ENCODE peak calls at places on chromosomes 3 and 15, in eight cellular contexts. G is kidney; Q is mammary epithelial cell; F is CD4-positive, alpha-beta T cell; Z is uterus; U is left lung; I is Karpas-422; P is pancreas. V is an unnamed sample.

GRCh38 chr3:141454906-141455602 is 31.8 kb upstream of the RASA2 start:
- DNase-seq in G (no peak), Q (peak), F (no peak), Z (no peak), U (no peak), I (peak), P (no peak), V (no peak)

GRCh38 chr3:18716101-18716500 is 291.0 kb upstream of the SATB1 start:
- DNase-seq in G (no peak), Q (no peak), F (no peak), Z (no peak), U (no peak), I (no peak), P (no peak), V (no peak)

GRCh38 chr3:117547956-117548550 is 838.5 kb downstream of the TUSC7 start:
- DNase-seq in G (no peak), Q (no peak), F (no peak), Z (no peak), U (no peak), I (no peak), P (no peak), V (no peak)

GRCh38 chr15:74302821-74303359 is 64.6 kb downstream of the CYP11A1 start:
- DNase-seq in G (no peak), Q (peak), F (peak), Z (no peak), U (no peak), I (peak), P (no peak), V (no peak)

GRCh38 chr15:40421246-40422157 is 15.9 kb downstream of the IVD start:
- DNase-seq in G (peak), Q (peak), F (peak), Z (peak), U (peak), I (peak), P (peak), V (peak)

GRCh38 chr3:150412599-150413069 is 4.5 kb downstream of the TSC22D2 start:
- DNase-seq in G (no peak), Q (peak), F (no peak), Z (no peak), U (no peak), I (peak), P (no peak), V (no peak)

GRCh38 chr3:11459147-11459837 is 184.4 kb downstream of the VGLL4 start:
- DNase-seq in G (no peak), Q (no peak), F (no peak), Z (no peak), U (no peak), I (no peak), P (no peak), V (no peak)

GRCh38 chr15:51780636-51781035 is 29.2 kb downstream of the TMOD2 start:
- DNase-seq in G (no peak), Q (peak), F (no peak), Z (no peak), U (no peak), I (no peak), P (no peak), V (no peak)

GRCh38 chr3:11521167-11521566 is 122.5 kb downstream of the VGLL4 start:
- DNase-seq in G (no peak), Q (no peak), F (no peak), Z (no peak), U (no peak), I (no peak), P (no peak), V (no peak)

GRCh38 chr15:68352401-68353062 is 75.0 kb downstream of the FEM1B start:
- DNase-seq in G (no peak), Q (peak), F (no peak), Z (peak), U (peak), I (no peak), P (no peak), V (no peak)

GRCh38 chr15:52651868-52652267 is 27.3 kb downstream of the ATOSA start:
- DNase-seq in G (peak), Q (peak), F (peak), Z (peak), U (peak), I (peak), P (peak), V (peak)

GRCh38 chr15:99476413-99477222 is 89.2 kb upstream of the MEF2A start:
- DNase-seq in G (peak), Q (peak), F (peak), Z (peak), U (peak), I (no peak), P (peak), V (peak)

GRCh38 chr3:123602325-123602724 is 17.5 kb upstream of the HACD2 start:
- DNase-seq in G (no peak), Q (peak), F (no peak), Z (no peak), U (no peak), I (no peak), P (no peak), V (no peak)

GRCh38 chr3:198070871-198071270 is 110.9 kb downstream of the LMLN start:
- DNase-seq in G (no peak), Q (no peak), F (no peak), Z (no peak), U (no peak), I (no peak), P (no peak), V (no peak)

GRCh38 chr15:92809880-92810361 is 90.2 kb upstream of the CHD2 start:
- DNase-seq in G (no peak), Q (peak), F (peak), Z (peak), U (peak), I (peak), P (peak), V (peak)

GRCh38 chr3:7562892-7563291 is 702.0 kb downstream of the GRM7 start:
- DNase-seq in G (no peak), Q (peak), F (no peak), Z (no peak), U (no peak), I (no peak), P (no peak), V (no peak)

GRCh38 chr3:45978348-45978747 is 17.3 kb downstream of the FYCO1 start:
- DNase-seq in G (no peak), Q (peak), F (peak), Z (peak), U (peak), I (no peak), P (peak), V (no peak)

GRCh38 chr3:47280519-47280918 is 2.1 kb downstream of the KIF9 start:
- DNase-seq in G (no peak), Q (no peak), F (no peak), Z (no peak), U (no peak), I (no peak), P (no peak), V (no peak)

GRCh38 chr3:73243740-73244139 is 182.3 kb downstream of the EBLN2 start:
- DNase-seq in G (no peak), Q (peak), F (no peak), Z (no peak), U (no peak), I (no peak), P (no peak), V (no peak)

GRCh38 chr15:94028809-94029208 is 202.6 kb upstream of the MCTP2 start:
- DNase-seq in G (no peak), Q (no peak), F (no peak), Z (no peak), U (no peak), I (no peak), P (no peak), V (no peak)

GRCh38 chr3:116777181-116777840 is 67.7 kb downstream of the TUSC7 start:
- DNase-seq in G (no peak), Q (peak), F (no peak), Z (no peak), U (no peak), I (no peak), P (no peak), V (no peak)

GRCh38 chr3:113626513-113627371 is 69.7 kb downstream of the USF3 start:
- DNase-seq in G (no peak), Q (peak), F (no peak), Z (peak), U (peak), I (peak), P (peak), V (peak)

GRCh38 chr3:30694668-30695067 is 88.3 kb downstream of the TGFBR2 start:
- DNase-seq in G (no peak), Q (no peak), F (no peak), Z (no peak), U (no peak), I (no peak), P (no peak), V (no peak)

GRCh38 chr3:30695302-30696061 is 89.1 kb downstream of the TGFBR2 start:
- DNase-seq in G (no peak), Q (no peak), F (no peak), Z (no peak), U (no peak), I (no peak), P (no peak), V (no peak)

GRCh38 chr3:30696901-30697300 is 90.5 kb downstream of the TGFBR2 start:
- DNase-seq in G (no peak), Q (no peak), F (no peak), Z (no peak), U (no peak), I (no peak), P (no peak), V (no peak)

GRCh38 chr3:30698549-30698948 is 92.1 kb downstream of the TGFBR2 start:
- DNase-seq in G (no peak), Q (no peak), F (no peak), Z (no peak), U (no peak), I (no peak), P (no peak), V (no peak)

DNA sequence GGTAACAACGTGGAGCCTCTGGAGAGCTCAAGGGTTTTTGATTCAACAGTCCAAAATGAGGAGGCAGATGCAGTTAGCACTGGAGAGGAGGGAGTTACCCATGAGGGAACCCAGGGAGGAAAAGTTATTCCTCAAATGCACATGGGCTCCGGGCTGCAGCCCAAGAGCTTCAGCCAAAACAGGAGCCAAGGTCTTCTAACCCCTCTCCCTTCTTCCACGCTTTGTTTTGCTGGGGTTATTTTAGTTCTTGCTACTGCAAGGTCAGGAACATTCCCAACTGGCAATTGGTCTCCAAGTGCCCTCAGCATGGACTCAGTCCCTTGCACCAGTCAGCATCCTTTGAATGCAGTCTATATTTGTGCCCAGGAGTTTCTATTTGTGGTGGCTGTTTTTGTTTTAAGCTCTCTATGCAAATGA is 90.0 kb downstream of the TGFBR2 start:
- DNase-seq in G (no peak), Q (no peak), F (no peak), Z (no peak), U (no peak), I (no peak), P (no peak), V (no peak)
- H3K27ac ChIP-seq in G (no peak), Q (no peak), F (no peak), Z (no peak), U (no peak), I (no peak), P (no peak), V (no peak)

DNA sequence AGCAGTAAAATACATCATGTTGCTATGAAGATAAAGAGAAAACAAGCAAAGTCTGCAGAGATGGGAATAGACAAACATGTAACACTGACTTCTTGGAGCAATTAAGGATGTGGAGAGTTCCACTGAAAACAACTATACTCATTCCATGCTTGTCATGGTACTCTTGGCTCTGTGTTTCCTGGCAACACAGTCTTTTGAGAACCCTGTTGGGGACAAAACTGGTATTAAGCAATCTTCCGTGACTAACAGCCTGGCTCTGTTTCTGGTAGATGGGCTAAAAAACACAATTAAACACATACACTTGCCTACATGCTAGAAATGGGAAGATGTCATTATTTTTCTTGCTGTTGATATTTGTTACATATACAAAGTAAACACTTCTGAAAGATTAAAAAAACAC is 1212.4 kb upstream of the GBE1 start:
- DNase-seq in G (no peak), Q (no peak), F (no peak), Z (no peak), U (no peak), I (no peak), P (no peak), V (no peak)
- H3K27ac ChIP-seq in G (no peak), Q (no peak), F (no peak), Z (no peak), U (no peak), I (no peak), P (no peak), V (no peak)

GRCh38 chr3:171416061-171416460 is 44.1 kb downstream of the TNIK start:
- DNase-seq in G (no peak), Q (no peak), F (no peak), Z (no peak), U (no peak), I (no peak), P (no peak), V (no peak)

GRCh38 chr3:171416666-171417065 is 43.5 kb downstream of the TNIK start:
- DNase-seq in G (no peak), Q (no peak), F (no peak), Z (no peak), U (no peak), I (no peak), P (no peak), V (no peak)

GRCh38 chr3:171419457-171419856 is 40.7 kb downstream of the TNIK start:
- DNase-seq in G (no peak), Q (no peak), F (no peak), Z (no peak), U (no peak), I (no peak), P (no peak), V (no peak)

GRCh38 chr3:171417137-171417536 is 43.1 kb downstream of the TNIK start:
- DNase-seq in G (no peak), Q (no peak), F (no peak), Z (no peak), U (no peak), I (no peak), P (no peak), V (no peak)

GRCh38 chr3:171417813-171418212 is 42.4 kb downstream of the TNIK start:
- DNase-seq in G (no peak), Q (peak), F (no peak), Z (no peak), U (no peak), I (no peak), P (no peak), V (no peak)
- H3K27ac ChIP-seq in G (no peak), Q (no peak), F (no peak), Z (no peak), U (no peak), I (no peak), P (no peak), V (peak)

GRCh38 chr15:43370975-43371974 is at the start of the genes TUBGCP4 and ZSCAN29:
- DNase-seq in G (peak), Q (peak), F (peak), Z (peak), U (peak), I (peak), P (peak), V (peak)
- H3K27ac ChIP-seq in G (no peak), Q (peak), F (peak), Z (peak), U (peak), I (peak), P (peak), V (peak)

DNA sequence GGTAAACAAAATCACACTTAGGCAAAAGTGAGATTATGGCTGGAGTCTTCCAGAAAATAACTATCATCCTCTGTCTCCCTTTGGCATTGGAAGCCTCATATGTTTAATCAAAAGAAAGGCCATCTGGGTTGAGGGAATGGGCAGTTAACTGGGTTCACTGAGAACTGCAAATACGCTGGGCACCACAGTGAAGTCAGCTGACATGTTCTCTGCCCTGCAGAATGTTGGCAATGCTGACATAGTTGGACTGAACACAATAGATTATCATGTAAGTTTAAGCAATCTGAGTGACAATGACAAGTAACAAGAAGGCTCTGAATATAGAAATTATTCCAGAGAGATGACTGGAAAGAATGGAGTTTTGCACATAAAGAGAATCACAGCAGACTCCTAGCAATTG is 43.8 kb upstream of the SLC25A26 start:
- DNase-seq in G (no peak), Q (no peak), F (no peak), Z (no peak), U (no peak), I (no peak), P (no peak), V (no peak)
- H3K27ac ChIP-seq in G (no peak), Q (no peak), F (no peak), Z (no peak), U (no peak), I (no peak), P (no peak), V (peak)